ENCODE peak calls at places on chromosomes 4 and X, in seven cellular contexts. F, Q, A, Y, H, O and U are unnamed samples.

GRCh38 chrX:22634751-22635150 is 362.0 kb downstream of the CBLL2 start:
- DNase-seq in Y (no peak), O (peak), F (no peak), H (no peak), A (no peak), Q (peak), U (no peak)

GRCh38 chr4:85725727-85726170 is 250.8 kb downstream of the ARHGAP24 start:
- DNase-seq in O (peak), Y (no peak), Q (no peak), H (no peak), A (peak), F (no peak), U (no peak)

GRCh38 chrX:15310117-15310516 is 5.3 kb downstream of the ASB11 start:
- DNase-seq in Y (no peak), Q (peak), H (no peak), A (no peak), F (no peak), O (no peak), U (peak)

GRCh38 chrX:85003655-85004244 is at the start of gene APOOL:
- DNase-seq in A (peak), O (peak), Q (peak), Y (peak), F (peak), H (peak), U (peak)

GRCh38 chr4:4733663-4734062 is 125.8 kb upstream of the MSX1 start:
- DNase-seq in Q (no peak), A (no peak), O (no peak), Y (no peak), H (no peak), F (no peak), U (no peak)

GRCh38 chr4:48483777-48484493 is 792 bp downstream of the SLC10A4 start:
- DNase-seq in A (peak), F (peak), Y (no peak), O (no peak), Q (no peak), H (no peak), U (no peak)

GRCh38 chrX:7334253-7334935 is 186.4 kb upstream of the PUDP start:
- DNase-seq in Q (peak), O (peak), Y (no peak), F (no peak), H (no peak), A (no peak), U (peak)

GRCh38 chrX:153459976-153460375 is 10.4 kb downstream of the HAUS7 start:
- DNase-seq in Y (no peak), A (peak), F (no peak), O (peak), Q (peak), H (no peak), U (peak)

GRCh38 chr4:5409237-5409636 is 299.1 kb downstream of the EVC2 start:
- DNase-seq in Q (peak), F (no peak), Y (no peak), H (no peak), O (no peak), A (no peak), U (no peak)

GRCh38 chr4:13701937-13702446 is 74.5 kb upstream of the BOD1L1 start:
- DNase-seq in Y (no peak), A (peak), Q (peak), O (peak), F (no peak), H (no peak), U (no peak)

GRCh38 chrX:13101439-13102139 is 57.2 kb upstream of the FAM9C start:
- DNase-seq in F (no peak), H (no peak), Y (no peak), A (no peak), O (peak), Q (peak), U (peak)

GRCh38 chr4:81207793-81208192 is 7.2 kb downstream of the PRKG2 start:
- DNase-seq in F (no peak), Y (no peak), Q (peak), O (peak), H (no peak), A (no peak), U (no peak)

GRCh38 chr4:37243722-37244582 is 591 bp upstream of the NWD2 start:
- DNase-seq in Q (no peak), Y (peak), O (peak), F (peak), H (peak), A (peak), U (peak)

GRCh38 chr4:107468812-107469211 is 251.2 kb downstream of the PAPSS1 start:
- DNase-seq in A (no peak), Q (no peak), O (no peak), Y (no peak), F (no peak), H (no peak), U (peak)

GRCh38 chr4:1970926-1971325 is 37.8 kb downstream of the NELFA start:
- DNase-seq in F (no peak), Q (no peak), Y (no peak), A (no peak), O (no peak), H (no peak), U (no peak)

GRCh38 chr4:116478343-116478742 is 607.0 kb downstream of the TRAM1L1 start:
- DNase-seq in H (no peak), A (no peak), Q (no peak), Y (no peak), O (no peak), F (no peak), U (no peak)

GRCh38 chrX:47658301-47658683 is 688 bp downstream of the UXT start:
- DNase-seq in O (no peak), F (no peak), Q (no peak), Y (no peak), H (no peak), A (no peak), U (no peak)

GRCh38 chr4:184808719-184809062 is 17.1 kb downstream of the ACSL1 start:
- DNase-seq in A (no peak), Y (no peak), H (no peak), O (no peak), F (no peak), Q (peak), U (peak)

GRCh38 chr4:8688041-8688907 is 95.7 kb downstream of the CPZ start:
- DNase-seq in O (peak), A (peak), Y (peak), Q (peak), F (peak), H (peak), U (no peak)

GRCh38 chr4:81807927-81808672 is 336.4 kb upstream of the RASGEF1B start:
- DNase-seq in F (no peak), Y (no peak), H (no peak), Q (no peak), A (peak), O (no peak), U (no peak)

GRCh38 chrX:24341795-24342194 is 18.6 kb upstream of the SUPT20HL1 start:
- DNase-seq in Y (no peak), H (no peak), Q (peak), A (no peak), F (no peak), O (no peak), U (peak)

GRCh38 chrX:69139516-69139915 is 25.7 kb downstream of the PJA1 start:
- DNase-seq in H (no peak), A (no peak), O (no peak), Q (peak), F (no peak), Y (no peak), U (no peak)

GRCh38 chr4:1375761-1376322 is 28.8 kb downstream of the UVSSA start:
- DNase-seq in Y (no peak), A (no peak), F (no peak), O (no peak), H (no peak), Q (no peak), U (no peak)

GRCh38 chr4:2362286-2363055 is 56.0 kb downstream of the ZFYVE28 start:
- DNase-seq in Y (no peak), A (no peak), H (no peak), F (no peak), O (no peak), Q (no peak), U (no peak)

GRCh38 chr4:17780461-17781071 is 855 bp downstream of the FAM184B start:
- DNase-seq in O (peak), H (no peak), Y (no peak), F (no peak), Q (peak), A (peak), U (no peak)

GRCh38 chr4:2042207-2042946 is 16.8 kb upstream of the NAT8L start:
- DNase-seq in A (no peak), Y (no peak), Q (no peak), F (peak), O (peak), H (no peak), U (peak)

GRCh38 chr4:851701-852430 is 25.9 kb upstream of the CPLX1 start:
- DNase-seq in Y (no peak), A (no peak), Q (no peak), O (no peak), F (no peak), H (no peak), U (no peak)

GRCh38 chr4:30536231-30536630 is 183.9 kb upstream of the PCDH7 start:
- DNase-seq in A (no peak), O (no peak), H (no peak), Q (peak), Y (no peak), F (no peak), U (peak)

GRCh38 chr4:183657564-183657963 is 1.4 kb downstream of the RWDD4 start:
- DNase-seq in F (no peak), A (no peak), Q (no peak), H (no peak), O (no peak), Y (no peak), U (no peak)

GRCh38 chr4:8696369-8697127 is 104.0 kb downstream of the CPZ start:
- DNase-seq in H (no peak), Y (no peak), A (no peak), F (peak), Q (no peak), O (no peak), U (no peak)

GRCh38 chrX:41922125-41922521 is 1.2 kb downstream of the CASK start:
- DNase-seq in O (peak), Q (peak), H (no peak), A (no peak), F (no peak), Y (no peak), U (peak)

GRCh38 chrX:119605398-119605738 is 856 bp downstream of the NKRF start:
- DNase-seq in O (peak), Q (no peak), A (no peak), F (no peak), H (no peak), Y (no peak), U (peak)

GRCh38 chr4:169493164-169493524 is 119.2 kb downstream of the NEK1 start:
- DNase-seq in A (no peak), O (no peak), Y (no peak), F (no peak), Q (no peak), H (no peak), U (peak)

GRCh38 chr4:169491211-169491610 is 121.2 kb downstream of the NEK1 start:
- DNase-seq in H (no peak), Q (no peak), F (no peak), O (no peak), Y (no peak), A (no peak), U (no peak)

DNA sequence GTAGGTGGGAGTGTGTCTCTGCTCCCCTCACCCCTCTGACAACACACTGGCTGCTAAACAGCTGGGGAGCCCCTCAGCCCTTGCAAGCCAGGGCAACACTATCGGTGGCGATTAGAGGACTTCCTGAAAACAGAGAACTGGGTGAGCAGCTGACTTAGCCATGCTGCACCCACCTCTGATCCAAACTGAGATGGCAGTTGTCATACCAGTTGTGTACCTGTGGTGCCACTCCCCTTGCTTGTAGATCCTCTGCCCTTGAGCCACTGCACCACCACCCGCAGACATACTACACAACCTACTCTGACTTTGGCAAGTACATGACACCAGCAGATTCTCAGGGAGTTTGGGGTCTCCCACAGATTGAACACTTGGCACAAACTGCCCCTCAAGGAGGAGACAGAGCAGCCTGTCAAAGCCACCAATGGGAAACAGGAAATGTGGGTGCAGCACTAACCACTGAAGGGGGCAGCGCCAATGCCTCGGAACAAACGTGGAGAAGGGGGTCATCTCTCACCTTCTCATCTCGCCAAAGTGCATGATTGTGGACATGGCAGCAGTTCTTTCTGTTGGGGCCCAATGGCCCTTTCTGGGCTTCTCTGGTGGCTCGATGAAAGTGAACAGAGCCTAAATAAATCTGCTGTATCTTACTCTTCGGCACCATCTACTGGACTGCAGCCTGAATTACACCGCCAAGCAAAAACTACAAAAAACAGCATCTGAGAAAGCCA is 119.8 kb downstream of the NEK1 start:
- DNase-seq in A (peak), H (peak), Q (peak), Y (peak), F (peak), O (peak), U (peak)
- H4K8ac ChIP-seq in A (no peak), H (no peak), Q (no peak), Y (no peak), F (no peak), O (no peak), U (no peak)

DNA sequence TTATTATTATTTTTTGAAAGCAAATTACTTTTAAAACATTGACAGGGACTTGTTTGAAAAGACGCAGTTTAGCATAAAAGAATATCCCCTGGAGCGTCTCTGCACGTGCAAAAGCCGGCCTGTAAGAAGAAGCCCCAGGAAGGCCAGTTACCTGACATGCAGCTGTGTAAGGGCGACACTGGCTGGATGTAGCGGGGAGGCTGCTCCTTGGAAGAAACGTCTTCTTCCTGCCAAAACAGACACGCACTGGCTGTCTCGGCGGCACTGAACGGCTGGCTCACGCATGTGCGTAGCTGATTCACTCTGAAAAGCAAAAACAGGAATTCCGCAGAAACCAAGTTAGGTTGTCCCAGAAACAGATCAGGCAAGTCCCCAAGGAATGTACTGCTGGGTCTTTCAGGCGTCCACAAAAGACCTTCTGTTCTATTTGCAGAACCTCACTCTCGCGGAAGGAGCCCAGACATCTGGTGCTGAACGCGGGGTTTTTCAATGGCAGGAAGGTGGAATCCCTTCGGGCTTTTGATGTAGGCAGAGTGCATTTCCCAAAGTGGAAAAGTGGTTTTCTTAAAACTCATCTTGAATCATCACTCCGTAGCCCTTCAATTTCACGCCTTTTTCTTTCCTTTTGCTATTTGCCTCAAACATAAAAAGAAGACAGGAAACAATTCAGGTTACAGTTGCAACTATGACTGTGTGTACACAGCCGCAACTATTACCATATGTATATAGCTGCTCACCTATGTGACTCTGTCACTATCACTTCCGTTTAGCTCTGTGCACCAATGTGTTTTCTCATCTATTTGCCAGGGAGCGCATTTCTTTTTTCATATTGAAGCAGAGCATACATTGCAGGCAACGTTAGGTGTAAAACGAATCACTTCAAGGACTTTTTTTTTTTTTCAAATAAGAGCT is 38.1 kb upstream of the ARSH start:
- DNase-seq in F (peak), H (no peak), Y (no peak), A (no peak), Q (peak), O (peak), U (no peak)
- H4K8ac ChIP-seq in F (no peak), H (no peak), Y (no peak), A (no peak), Q (no peak), O (no peak), U (no peak)

GRCh38 chr4:170231377-170231776 is 141.6 kb upstream of the AADAT start:
- DNase-seq in O (no peak), F (no peak), H (no peak), Y (no peak), Q (no peak), A (no peak), U (no peak)

GRCh38 chr4:170229021-170229420 is 139.3 kb upstream of the AADAT start:
- DNase-seq in A (peak), Y (no peak), H (no peak), F (no peak), O (no peak), Q (no peak), U (no peak)

GRCh38 chr4:170230242-170230641 is 140.5 kb upstream of the AADAT start:
- DNase-seq in F (no peak), Q (no peak), A (no peak), O (no peak), H (no peak), Y (no peak), U (no peak)

DNA sequence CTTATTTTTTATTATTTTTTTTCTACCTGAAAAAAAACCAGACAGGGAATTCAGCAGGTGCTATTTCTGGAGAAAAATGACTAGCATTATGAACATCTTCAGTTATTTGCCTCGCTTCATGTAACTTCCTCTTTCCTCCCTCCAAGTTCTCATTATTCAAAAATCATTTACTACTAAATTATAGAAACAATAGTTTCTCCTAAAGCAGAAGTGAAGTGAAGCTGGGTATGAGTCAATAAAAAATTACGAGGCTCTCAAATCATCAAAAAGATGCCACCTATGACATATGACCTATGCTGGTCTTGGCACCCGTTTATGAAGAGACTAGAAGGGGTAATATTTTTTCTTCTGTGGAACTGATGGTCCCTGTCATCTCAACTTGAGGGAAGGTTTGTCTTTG is 145.0 kb upstream of the AADAT start:
- DNase-seq in H (no peak), Y (no peak), O (no peak), Q (no peak), A (no peak), F (no peak), U (no peak)
- H4K8ac ChIP-seq in H (no peak), Y (no peak), O (no peak), Q (no peak), A (no peak), F (no peak), U (no peak)

DNA sequence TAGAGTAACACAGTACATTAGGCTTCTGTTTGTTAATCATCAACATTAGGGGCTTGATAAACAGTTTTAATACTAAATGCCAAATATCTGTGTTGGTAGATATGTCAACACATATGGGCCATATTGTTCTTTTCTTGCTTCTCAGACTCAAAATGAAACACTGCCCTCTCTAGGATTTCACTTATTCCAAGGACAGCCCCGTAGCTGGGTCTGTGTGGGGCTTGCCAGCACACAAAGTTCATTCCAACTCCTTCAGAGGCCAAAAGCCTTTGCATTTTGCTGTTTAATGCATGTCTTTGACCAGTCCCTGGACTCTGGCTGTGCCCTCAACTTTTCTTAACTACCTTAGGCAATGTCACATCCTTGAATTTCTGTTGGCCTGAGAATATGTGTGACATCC is 102.0 kb upstream of the ZNF827 start:
- DNase-seq in O (no peak), A (no peak), H (no peak), Q (no peak), F (no peak), Y (no peak), U (no peak)
- H4K8ac ChIP-seq in O (no peak), A (no peak), H (no peak), Q (no peak), F (no peak), Y (no peak), U (no peak)

GRCh38 chrX:3465017-3465416 is 118.6 kb upstream of the MXRA5 start:
- DNase-seq in O (no peak), H (no peak), F (no peak), Q (no peak), A (no peak), Y (no peak), U (no peak)
- H4K8ac ChIP-seq in O (no peak), H (no peak), F (no peak), Q (no peak), A (no peak), Y (no peak), U (no peak)

GRCh38 chrX:131818297-131818936 is 204.7 kb upstream of the STK26 start:
- DNase-seq in F (no peak), A (no peak), Q (no peak), O (peak), H (no peak), Y (no peak), U (no peak)
- H4K8ac ChIP-seq in F (no peak), A (no peak), Q (no peak), O (no peak), H (no peak), Y (no peak), U (no peak)